ENCODE peak calls at places on chromosomes 4 and X, in five cellular contexts. A, K, Z, X and V are unnamed samples.

GRCh38 chr4:39976141-39976944 is 1.4 kb downstream of the PDS5A start:
- DNase-seq in A (peak; percentile 71), Z (no peak), K (peak; percentile 64), X (peak; percentile 74), V (peak; percentile 60)

GRCh38 chr4:22091351-22091731 is 142.8 kb upstream of the KCNIP4 start:
- DNase-seq in K (no peak), Z (no peak), A (peak; percentile 7), X (no peak), V (peak; percentile 13)

GRCh38 chr4:39706334-39706733 is 8.4 kb downstream of the UBE2K start:
- DNase-seq in X (peak; percentile 58), K (no peak), A (no peak), Z (no peak), V (no peak)

GRCh38 chr4:55184600-55185523 is 59.5 kb upstream of the KDR start:
- DNase-seq in X (peak; percentile 35), Z (no peak), A (no peak), K (peak; percentile 16), V (no peak)

GRCh38 chr4:11543710-11544109 is 115.0 kb upstream of the HS3ST1 start:
- DNase-seq in K (no peak), Z (no peak), X (no peak), A (no peak), V (no peak)

GRCh38 chrX:132591719-132592275 is 103.0 kb upstream of the MBNL3 start:
- DNase-seq in Z (no peak), A (no peak), K (no peak), X (no peak), V (no peak)

GRCh38 chr4:92091335-92091734 is 212.4 kb upstream of the GRID2 start:
- DNase-seq in Z (no peak), K (no peak), X (peak; percentile 21), A (peak; percentile 7), V (no peak)

GRCh38 chr4:4182835-4183568 is 43.7 kb downstream of the OTOP1 start:
- DNase-seq in A (peak; percentile 39), K (peak; percentile 65), X (peak; percentile 57), Z (no peak), V (peak; percentile 36)

GRCh38 chr4:121541696-121542095 is 155.1 kb downstream of the ANXA5 start:
- DNase-seq in Z (no peak), X (no peak), K (no peak), A (no peak), V (no peak)

GRCh38 chrX:112851806-112852205 is 11.2 kb upstream of the AMOT start:
- DNase-seq in K (no peak), X (no peak), A (no peak), Z (peak; percentile 63), V (no peak)

GRCh38 chr4:4269856-4270255 is 20.1 kb downstream of the LYAR start:
- DNase-seq in K (no peak), A (no peak), Z (no peak), X (no peak), V (no peak)

GRCh38 chr4:40934671-40935070 is 184.9 kb downstream of the NSUN7 start:
- DNase-seq in X (no peak), K (no peak), A (peak; percentile 3), Z (no peak), V (peak; percentile 63)

GRCh38 chr4:73868206-73869129 is 725 bp upstream of the CXCL1 start:
- DNase-seq in Z (no peak), K (peak; percentile 18), X (no peak), A (no peak), V (no peak)

GRCh38 chr4:95761441-95761840 is 78.5 kb upstream of the PDHA2 start:
- DNase-seq in X (no peak), K (no peak), A (no peak), Z (no peak), V (no peak)

GRCh38 chr4:18722748-18723191 is 701.2 kb upstream of the LCORL start:
- DNase-seq in X (no peak), A (no peak), Z (no peak), K (peak; percentile 54), V (no peak)

GRCh38 chr4:1234296-1234695 is 14.6 kb downstream of the CTBP1 start:
- DNase-seq in K (no peak), Z (no peak), A (no peak), X (no peak), V (no peak)

GRCh38 chr4:926538-926937 is 5.6 kb downstream of the GAK start:
- DNase-seq in Z (no peak), X (peak; percentile 24), K (peak; percentile 69), A (peak; percentile 44), V (no peak)

GRCh38 chr4:96504386-96504785 is 664.5 kb downstream of the PDHA2 start:
- DNase-seq in Z (no peak), K (no peak), X (no peak), A (no peak), V (no peak)

GRCh38 chrX:135000516-135000915 is 9.7 kb downstream of the SMIM10 start:
- DNase-seq in X (no peak), K (no peak), Z (no peak), A (no peak), V (no peak)

GRCh38 chr4:20126906-20127305 is 124.8 kb upstream of the SLIT2 start:
- DNase-seq in Z (no peak), K (no peak), X (no peak), A (no peak), V (no peak)

GRCh38 chrX:39839371-39839770 is 258.4 kb downstream of the BCOR start:
- DNase-seq in K (no peak), Z (no peak), A (no peak), X (no peak), V (no peak)

GRCh38 chr4:67446811-67447210 is 98.5 kb downstream of the CENPC start:
- DNase-seq in X (no peak), K (no peak), A (no peak), Z (no peak), V (no peak)

GRCh38 chrX:117134983-117135382 is 672.2 kb upstream of the CT83 start:
- DNase-seq in Z (no peak), A (no peak), X (no peak), K (no peak), V (no peak)

GRCh38 chrX:97389761-97390192 is 506.1 kb downstream of the RPA4 start:
- DNase-seq in Z (no peak), X (no peak), A (no peak), K (no peak), V (no peak)

GRCh38 chr4:83208776-83209365 is 75.7 kb downstream of the COQ2 start:
- DNase-seq in X (no peak), K (no peak), A (no peak), Z (no peak), V (no peak)

GRCh38 chr4:54933579-54933978 is 191.8 kb downstream of the KDR start:
- DNase-seq in Z (no peak), A (no peak), X (no peak), K (no peak), V (no peak)

GRCh38 chr4:101643201-101643600 is 147.3 kb upstream of the BANK1 start:
- DNase-seq in K (no peak), A (no peak), Z (no peak), X (no peak), V (no peak)

GRCh38 chr4:72390409-72390808 is 178.6 kb downstream of the ADAMTS3 start:
- DNase-seq in Z (no peak), K (no peak), X (no peak), A (no peak), V (no peak)

DNA sequence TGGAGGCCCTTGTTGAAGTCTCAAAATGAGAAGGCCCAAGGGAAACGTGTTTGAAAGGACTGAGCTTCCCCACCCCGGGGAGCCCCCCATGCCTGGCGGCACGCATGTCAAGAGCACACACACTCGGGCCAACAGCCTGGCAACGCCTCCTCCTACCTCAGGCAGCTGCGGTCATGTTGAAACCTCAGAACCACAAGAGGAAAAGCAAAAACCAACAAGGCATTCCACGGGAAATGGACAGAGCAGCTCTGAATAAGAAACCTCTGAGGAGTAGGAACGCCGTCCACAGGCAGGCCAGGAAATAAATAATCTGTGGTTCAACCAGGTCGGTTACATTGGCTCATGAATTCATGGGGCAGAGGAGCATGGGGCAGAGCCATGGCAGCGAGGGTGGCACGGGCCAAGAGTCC is 95.7 kb upstream of the AFAP1 start:
- DNase-seq in A (no peak), K (no peak), X (no peak), Z (no peak), V (no peak)
- TF ChIP-seq SUZ12 in A (no peak), K (no peak), X (no peak), Z (no peak), V (no peak)

DNA sequence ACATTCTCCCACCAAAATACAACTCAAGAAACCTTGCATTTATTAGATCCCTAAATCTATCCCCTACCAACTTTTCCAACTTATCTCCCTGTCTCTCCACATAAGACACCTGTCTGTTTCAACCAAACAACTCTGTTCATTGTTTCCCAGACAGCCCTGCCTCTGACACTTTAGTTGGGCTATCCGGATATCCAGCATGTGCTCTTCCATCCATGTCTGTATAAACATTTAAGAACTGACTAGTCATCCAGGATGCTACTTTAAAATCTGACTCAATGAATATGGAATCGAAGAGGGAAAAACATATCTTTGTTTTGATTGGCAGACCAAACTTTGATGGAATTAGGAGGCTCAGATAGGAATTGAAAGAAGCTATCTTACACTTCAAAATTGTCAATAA is 143.2 kb upstream of the DCAF8L1 start:
- DNase-seq in Z (no peak), A (no peak), X (no peak), K (no peak), V (no peak)
- TF ChIP-seq SUZ12 in Z (no peak), A (no peak), X (no peak), K (no peak), V (no peak)

DNA sequence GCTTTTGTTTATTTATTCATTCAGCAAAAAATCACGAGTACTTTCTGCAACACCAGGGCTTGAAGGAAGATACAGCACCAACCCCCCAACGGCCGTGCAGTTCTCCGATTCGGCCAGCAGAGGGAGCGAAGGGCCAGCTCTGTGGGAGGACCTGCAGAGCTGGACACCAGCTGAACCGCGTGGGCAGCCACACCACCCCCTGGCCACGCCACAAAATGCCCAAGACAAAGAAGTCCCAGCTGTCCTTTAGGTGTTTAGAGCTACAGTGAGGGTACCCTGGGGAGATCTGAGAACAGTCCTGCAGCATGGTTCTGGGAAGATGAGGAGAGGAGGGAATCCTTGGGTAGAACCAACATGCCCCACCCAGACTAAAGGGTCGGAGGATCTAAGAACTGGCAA is 83.1 kb downstream of the RELL1 start:
- DNase-seq in Z (peak; percentile 26), K (peak; percentile 74), A (peak; percentile 60), X (peak; percentile 55), V (peak; percentile 46)
- TF ChIP-seq SUZ12 in Z (no peak), K (no peak), A (no peak), X (no peak), V (no peak)

GRCh38 chrX:115940348-115940747 is 230.2 kb upstream of the AGTR2 start:
- DNase-seq in Z (no peak), K (no peak), X (no peak), A (no peak), V (no peak)
- TF ChIP-seq SUZ12 in Z (no peak), K (no peak), X (no peak), A (no peak), V (no peak)

GRCh38 chr4:145183023-145183422 is 2.6 kb upstream of the OTUD4 start:
- DNase-seq in K (no peak), Z (no peak), X (no peak), A (no peak), V (no peak)
- TF ChIP-seq SUZ12 in K (no peak), Z (no peak), X (no peak), A (no peak), V (no peak)